ENCODE peak calls at places on chromosomes 2 and 18, in five cellular contexts. U, O, Y, F and N are unnamed samples.
A peak's percentile ranks its signal among the peaks of the same experiment; 100 is the strongest.

GRCh38 chr2:126657146-126657635 is 1.2 kb downstream of the GYPC start:
- DNase-seq in U (no peak), F (no peak), O (peak; percentile 98), Y (peak; percentile 59), N (no peak)

GRCh38 chr2:169452080-169452479 is 27.2 kb upstream of the BBS5 start:
- DNase-seq in U (peak; percentile 33), Y (peak; percentile 56), O (peak; percentile 58), F (peak; percentile 43), N (peak; percentile 52)

GRCh38 chr2:53129851-53130250 is 637.8 kb upstream of the CHAC2 start:
- DNase-seq in U (no peak), F (peak; percentile 28), Y (no peak), O (peak; percentile 85), N (no peak)

GRCh38 chr2:129061079-129061785 is 742.6 kb upstream of the HS6ST1 start:
- DNase-seq in O (peak; percentile 65), U (no peak), F (no peak), Y (peak; percentile 7), N (no peak)

GRCh38 chr18:36405611-36406010 is 108.1 kb downstream of the FHOD3 start:
- DNase-seq in F (no peak), O (peak; percentile 16), Y (no peak), U (no peak), N (no peak)

GRCh38 chr2:202780514-202781021 is 91.0 kb downstream of the ICA1L start:
- DNase-seq in U (no peak), F (peak; percentile 64), Y (no peak), O (peak; percentile 85), N (no peak)

GRCh38 chr2:68225119-68225632 is 27.2 kb downstream of the PPP3R1 start:
- DNase-seq in F (peak; percentile 19), U (peak; percentile 23), Y (peak; percentile 41), O (peak; percentile 13), N (peak; percentile 24)

GRCh38 chr2:74233648-74234047 is 35.2 kb downstream of the MTHFD2 start:
- DNase-seq in O (no peak), F (no peak), U (no peak), Y (no peak), N (no peak)

GRCh38 chr18:49725809-49726514 is 87.4 kb downstream of the ACAA2 start:
- DNase-seq in O (peak; percentile 98), U (peak; percentile 18), F (peak; percentile 91), Y (peak; percentile 29), N (peak; percentile 29)

GRCh38 chr18:49722472-49722871 is 90.9 kb downstream of the ACAA2 start:
- DNase-seq in F (no peak), Y (no peak), O (no peak), U (no peak), N (no peak)

GRCh38 chr18:49721981-49722380 is 91.4 kb downstream of the ACAA2 start:
- DNase-seq in U (no peak), F (no peak), O (no peak), Y (no peak), N (no peak)

GRCh38 chr18:49726564-49726963 is 86.8 kb downstream of the ACAA2 start:
- DNase-seq in O (peak; percentile 13), Y (no peak), U (no peak), F (no peak), N (no peak)

GRCh38 chr18:49723648-49724180 is 89.6 kb downstream of the ACAA2 start:
- DNase-seq in U (no peak), Y (no peak), F (peak; percentile 79), O (peak; percentile 51), N (no peak)
- TF ChIP-seq RAD21 in U (no peak), Y (no peak), F (no peak), O (no peak), N (no peak)

GRCh38 chr2:16207611-16208010 is 267.3 kb downstream of the MYCN start:
- DNase-seq in U (no peak), F (no peak), O (no peak), Y (no peak), N (no peak)

GRCh38 chr2:16207151-16207550 is 266.8 kb downstream of the MYCN start:
- DNase-seq in U (no peak), F (no peak), O (no peak), Y (no peak), N (no peak)

GRCh38 chr2:16208241-16208797 is 268.0 kb downstream of the MYCN start:
- DNase-seq in O (no peak), U (no peak), Y (no peak), F (no peak), N (no peak)

GRCh38 chr2:16209799-16210198 is 269.4 kb downstream of the MYCN start:
- DNase-seq in F (no peak), U (no peak), O (no peak), Y (no peak), N (no peak)

DNA sequence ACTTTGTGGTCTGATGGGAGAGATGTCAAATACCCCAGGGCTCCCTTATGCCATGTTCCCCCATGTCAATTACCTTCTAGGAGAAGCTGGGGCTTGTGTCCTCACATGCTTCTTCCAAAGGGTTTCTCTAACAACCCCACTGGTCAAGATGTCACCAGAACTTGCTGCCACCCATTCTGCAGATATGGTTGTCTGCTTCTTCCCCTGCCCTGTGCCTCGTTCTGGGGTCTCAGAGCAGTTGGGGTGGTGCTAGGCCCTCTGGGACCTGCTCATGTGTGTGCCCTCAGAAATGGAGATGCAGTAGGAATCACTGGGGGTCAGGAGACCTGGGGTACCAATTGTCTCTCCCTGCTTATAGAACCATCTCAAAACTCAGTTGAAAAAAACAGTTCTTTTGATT is 268.6 kb downstream of the MYCN start:
- DNase-seq in F (no peak), U (no peak), O (no peak), Y (no peak), N (no peak)
- TF ChIP-seq RAD21 in F (no peak), U (no peak), O (no peak), Y (no peak), N (no peak)

DNA sequence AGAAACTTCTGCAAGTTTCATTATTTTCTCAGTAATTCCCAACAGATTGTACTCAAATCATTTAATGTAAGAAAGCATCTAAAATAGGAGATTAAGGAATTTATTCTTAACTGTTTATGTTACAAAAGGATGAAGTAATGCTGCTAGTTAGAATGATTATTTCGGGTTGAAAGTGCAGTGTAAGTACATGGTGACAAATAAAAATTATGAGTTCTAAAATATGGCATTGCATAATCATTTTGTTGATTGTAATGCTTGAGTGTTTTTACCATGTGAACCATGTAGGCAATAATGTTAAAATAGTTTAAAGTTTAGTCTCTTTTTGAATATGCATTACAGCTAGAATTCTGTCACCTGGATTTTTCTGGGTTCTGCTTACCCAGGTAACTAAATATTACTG is 149.0 kb upstream of the SP5 start:
- DNase-seq in Y (no peak), U (no peak), F (no peak), O (no peak), N (no peak)
- TF ChIP-seq RAD21 in Y (no peak), U (no peak), F (no peak), O (no peak), N (no peak)

GRCh38 chr18:69853061-69853460 is 94.6 kb downstream of the CD226 start:
- DNase-seq in Y (no peak), U (no peak), F (no peak), O (peak; percentile 42), N (no peak)
- TF ChIP-seq RAD21 in Y (no peak), U (no peak), F (no peak), O (no peak), N (no peak)

GRCh38 chr2:30790879-30791278 is 16.4 kb downstream of the CAPN13 start:
- DNase-seq in F (no peak), U (no peak), O (no peak), Y (no peak), N (no peak)

GRCh38 chr2:30784682-30785081 is 22.6 kb downstream of the CAPN13 start:
- DNase-seq in U (no peak), O (no peak), F (no peak), Y (no peak), N (no peak)

GRCh38 chr2:30789670-30790210 is 17.5 kb downstream of the CAPN13 start:
- DNase-seq in F (no peak), U (no peak), O (no peak), Y (no peak), N (no peak)

GRCh38 chr2:30782124-30782523 is 25.1 kb downstream of the CAPN13 start:
- DNase-seq in F (no peak), O (no peak), U (no peak), Y (no peak), N (no peak)

DNA sequence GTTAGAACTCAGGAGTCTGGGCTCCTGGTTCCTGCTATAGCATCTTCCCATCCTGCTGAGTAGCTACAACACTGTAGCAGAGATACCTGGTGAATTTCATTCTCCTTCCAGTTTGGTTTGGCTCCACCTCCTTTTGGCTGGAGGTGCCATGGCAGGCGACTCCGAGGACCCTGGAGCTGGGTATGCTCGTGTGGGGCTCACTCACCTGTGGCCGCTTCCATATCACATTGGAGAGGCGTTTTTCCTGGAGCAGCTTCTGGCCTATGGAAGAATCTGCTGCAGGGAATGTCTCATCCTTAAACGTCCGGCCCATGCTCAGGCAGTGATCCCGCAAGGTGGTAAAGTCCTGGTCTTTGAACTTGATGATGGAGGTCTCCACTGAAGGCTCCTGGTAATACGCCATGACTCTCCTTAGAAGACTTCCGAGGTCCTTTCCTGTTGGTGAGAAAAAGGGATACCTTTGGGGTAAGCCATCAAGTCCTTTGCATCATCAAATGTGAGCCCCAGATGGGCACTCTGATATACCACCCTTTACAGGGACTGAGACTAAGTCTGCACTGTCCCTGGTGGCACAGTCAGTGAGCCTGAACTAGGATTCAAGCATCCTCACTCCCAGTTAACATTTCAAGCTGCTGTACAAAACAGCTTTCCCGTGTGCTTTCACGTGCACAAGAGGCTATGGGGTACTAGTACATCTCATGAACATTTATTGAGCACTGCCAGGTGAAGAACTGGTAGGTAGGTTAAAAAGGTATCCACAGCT is 20.1 kb downstream of the CAPN13 start:
- DNase-seq in F (no peak), U (no peak), O (no peak), Y (no peak), N (no peak)
- TF ChIP-seq RAD21 in F (no peak), U (no peak), O (no peak), Y (no peak), N (no peak)